ENCODE peak calls at places on chromosomes 4 and X, in eight cellular contexts. B is ELR; H is colonic mucosa; A is hypothalamus; U is stimulated activated CD8-positive, alpha-beta memory T cell treated with anti-CD3 and anti-CD28 coated beads, Interleukin-15, amount 100 ng/mL, for 4 hours; O is astrocyte of the spinal cord; M is AG08396; Y is Calu3. E is an unnamed sample.

GRCh38 chrX:154132366-154132765 is 11.7 kb upstream of the OPN1LW start:
- DNase-seq in B (no peak), O (no peak), Y (no peak), A (no peak), M (no peak), U (no peak), H (no peak), E (no peak)

GRCh38 chrX:71099736-71100135 is 4.1 kb downstream of the FOXO4 start:
- DNase-seq in A (no peak), Y (no peak), H (no peak), M (no peak), O (no peak), U (no peak), B (no peak), E (no peak)

GRCh38 chr4:90012918-90013317 is 114.3 kb upstream of the CCSER1 start:
- DNase-seq in B (no peak), M (no peak), H (no peak), U (no peak), A (no peak), Y (no peak), O (no peak), E (no peak)

GRCh38 chrX:153981771-153982533 is 9.4 kb downstream of the TMEM187 start:
- DNase-seq in O (peak), M (no peak), H (no peak), U (no peak), A (no peak), Y (no peak), B (no peak), E (no peak)

GRCh38 chrX:45324941-45325340 is 124.3 kb upstream of the DIPK2B start:
- DNase-seq in B (no peak), O (peak), Y (no peak), U (no peak), A (no peak), M (no peak), H (no peak), E (no peak)

GRCh38 chr4:7430368-7430964 is 4.3 kb downstream of the PSAPL1 start:
- DNase-seq in H (no peak), M (no peak), B (no peak), U (no peak), A (no peak), O (no peak), Y (peak), E (no peak)

GRCh38 chr4:33111106-33111505 is 2390.9 kb downstream of the PCDH7 start:
- DNase-seq in B (peak), O (no peak), A (no peak), Y (no peak), U (no peak), M (no peak), H (no peak), E (no peak)

GRCh38 chr4:8152090-8152864 is 6.3 kb downstream of the ABLIM2 start:
- DNase-seq in A (no peak), B (no peak), M (no peak), O (no peak), U (no peak), H (no peak), Y (no peak), E (no peak)

GRCh38 chr4:3046149-3046548 is 28.2 kb downstream of the HTT-AS start:
- DNase-seq in M (no peak), U (no peak), A (no peak), Y (no peak), B (no peak), H (no peak), O (no peak), E (no peak)

GRCh38 chrX:101460669-101461068 is 24.6 kb upstream of the ARMCX4 start:
- DNase-seq in H (no peak), A (no peak), U (no peak), Y (no peak), O (no peak), B (peak), M (no peak), E (no peak)

GRCh38 chr4:85398276-85398675 is 76.7 kb upstream of the ARHGAP24 start:
- DNase-seq in A (no peak), O (peak), H (no peak), B (no peak), U (no peak), Y (no peak), M (peak), E (no peak)

GRCh38 chr4:187019896-187020295 is 296.2 kb upstream of the FAT1 start:
- DNase-seq in Y (no peak), H (no peak), B (no peak), U (no peak), M (no peak), A (no peak), O (peak), E (no peak)

GRCh38 chrX:125757794-125758564 is 408.1 kb downstream of the DCAF12L2 start:
- DNase-seq in O (no peak), M (no peak), Y (no peak), A (no peak), U (no peak), B (no peak), H (no peak), E (no peak)

GRCh38 chr4:2946812-2947600 is 16.2 kb downstream of the NOP14 start:
- DNase-seq in A (no peak), B (peak), Y (no peak), M (no peak), H (no peak), O (no peak), U (no peak), E (no peak)

GRCh38 chrX:47960400-47960799 is 43.4 kb downstream of the ZNF182 start:
- DNase-seq in H (no peak), Y (no peak), B (no peak), A (no peak), M (no peak), U (no peak), O (no peak), E (no peak)

GRCh38 chr4:8917868-8918783 is 46.5 kb upstream of the HMX1 start:
- DNase-seq in M (peak), A (peak), H (peak), U (peak), Y (peak), B (peak), O (peak), E (peak)

GRCh38 chr4:32061916-32062315 is 1341.7 kb downstream of the PCDH7 start:
- DNase-seq in O (no peak), A (no peak), U (no peak), Y (no peak), H (no peak), M (no peak), B (peak), E (no peak)

GRCh38 chr4:8709050-8709728 is 116.6 kb downstream of the CPZ start:
- DNase-seq in A (no peak), U (no peak), B (no peak), O (no peak), H (no peak), M (no peak), Y (no peak), E (no peak)

GRCh38 chr4:98430708-98431403 is 169.7 kb downstream of the RAP1GDS1 start:
- DNase-seq in U (no peak), M (peak), A (no peak), O (peak), B (peak), H (no peak), Y (no peak), E (peak)

GRCh38 chr4:109978704-109979103 is 66.0 kb downstream of the EGF start:
- DNase-seq in O (no peak), U (no peak), M (no peak), Y (no peak), H (no peak), B (peak), A (no peak), E (no peak)

GRCh38 chrX:9141496-9141895 is 107.6 kb upstream of the FAM9B start:
- DNase-seq in H (no peak), U (no peak), B (peak), Y (no peak), O (peak), M (peak), A (no peak), E (peak)

GRCh38 chr4:169252339-169253086 is 18.2 kb downstream of the SH3RF1 start:
- DNase-seq in Y (peak), B (no peak), A (no peak), O (peak), H (no peak), M (no peak), U (no peak), E (no peak)

GRCh38 chr4:83207497-83208105 is 77.0 kb downstream of the COQ2 start:
- DNase-seq in O (peak), B (peak), A (no peak), M (peak), H (peak), Y (peak), U (no peak), E (peak)

GRCh38 chrX:26562156-26562555 is 346.2 kb downstream of the MAGEB5 start:
- DNase-seq in Y (no peak), A (no peak), M (no peak), B (no peak), O (no peak), U (no peak), H (no peak), E (no peak)

GRCh38 chr4:86957214-86957613 is 22.4 kb downstream of the AFF1 start:
- DNase-seq in A (no peak), O (peak), M (peak), H (no peak), Y (no peak), B (peak), U (no peak), E (no peak)

GRCh38 chrX:152865232-152865920 is 32.5 kb upstream of the ZNF185 start:
- DNase-seq in A (no peak), B (no peak), H (no peak), U (no peak), Y (no peak), O (no peak), M (no peak), E (no peak)

GRCh38 chr4:41575207-41575606 is 37.2 kb downstream of the LIMCH1 start:
- DNase-seq in Y (no peak), B (no peak), A (no peak), O (no peak), H (no peak), U (no peak), M (no peak), E (no peak)

GRCh38 chrX:18891561-18891945 is 92.4 kb downstream of the PHKA2 start:
- DNase-seq in O (no peak), A (no peak), B (no peak), Y (no peak), U (no peak), H (no peak), M (no peak), E (no peak)

GRCh38 chr4:94909645-94910044 is 151.9 kb downstream of the BMPR1B start:
- DNase-seq in O (no peak), H (no peak), A (no peak), U (no peak), M (no peak), Y (no peak), B (no peak), E (no peak)

GRCh38 chr4:80362578-80363181 is 27.1 kb downstream of the CFAP299 start:
- DNase-seq in H (peak), A (no peak), M (peak), U (no peak), O (peak), B (peak), Y (peak), E (peak)

GRCh38 chr4:34644716-34645115 is 1599.6 kb downstream of the ARAP2 start:
- DNase-seq in B (peak), M (no peak), A (no peak), Y (no peak), H (no peak), O (peak), U (no peak), E (no peak)

GRCh38 chr4:184727430-184727829 is 6.5 kb downstream of the CENPU start:
- DNase-seq in H (peak), O (no peak), B (no peak), Y (no peak), A (no peak), M (no peak), U (no peak), E (no peak)

GRCh38 chr4:138078751-138079150 is 163.4 kb downstream of the SLC7A11 start:
- DNase-seq in A (no peak), O (no peak), B (no peak), U (no peak), Y (no peak), M (no peak), H (no peak), E (no peak)

GRCh38 chr4:10080874-10081606 is 35.6 kb downstream of the WDR1 start:
- DNase-seq in A (no peak), O (no peak), B (no peak), H (no peak), U (no peak), Y (no peak), M (no peak), E (no peak)

GRCh38 chr4:41189669-41190068 is 24.7 kb downstream of the APBB2 start:
- DNase-seq in O (no peak), Y (no peak), A (no peak), B (no peak), U (no peak), H (no peak), M (no peak), E (no peak)

GRCh38 chrX:78946178-78946896 is 1.1 kb downstream of the P2RY10 start:
- DNase-seq in B (no peak), O (no peak), M (no peak), H (no peak), U (no peak), A (no peak), Y (no peak), E (no peak)

GRCh38 chrX:8237718-8238117 is 66.7 kb upstream of the VCX2 start:
- DNase-seq in B (peak), H (no peak), O (no peak), U (no peak), A (no peak), M (no peak), Y (no peak), E (no peak)